ENCODE peak calls at places on chromosomes 2 and 18, in nine cellular contexts. D, F, R, E, A, U, O, M and V are unnamed samples.

GRCh38 chr2:227789803-227790202 is 23.8 kb upstream of the CCL20 start:
- DNase-seq in O (no peak), F (peak; percentile 58), E (no peak), U (no peak), R (no peak), D (peak; percentile 56), M (peak; percentile 27), A (no peak), V (no peak)

GRCh38 chr18:13191779-13192178 is 26.8 kb upstream of the LDLRAD4 start:
- DNase-seq in E (no peak), U (no peak), A (no peak), F (no peak), R (no peak), O (peak; percentile 60), M (no peak), D (no peak), V (no peak)

GRCh38 chr18:76365561-76365960 is 129.5 kb downstream of the ZNF516 start:
- DNase-seq in A (no peak), U (no peak), R (no peak), O (no peak), D (no peak), F (no peak), M (no peak), E (no peak), V (no peak)

GRCh38 chr2:213202006-213202405 is 50.6 kb upstream of the IKZF2 start:
- DNase-seq in D (no peak), A (no peak), U (no peak), F (peak; percentile 39), E (no peak), M (no peak), R (no peak), O (no peak), V (no peak)

GRCh38 chr18:62637807-62638687 is 77.3 kb upstream of the PHLPP1 start:
- DNase-seq in A (peak; percentile 41), M (peak; percentile 51), R (peak; percentile 62), F (no peak), O (peak; percentile 75), U (no peak), D (peak; percentile 32), E (peak; percentile 61), V (no peak)

GRCh38 chr2:40584432-40584831 is 132.5 kb upstream of the SLC8A1 start:
- DNase-seq in F (no peak), O (no peak), M (no peak), U (no peak), E (no peak), R (no peak), D (peak; percentile 78), A (no peak), V (no peak)

GRCh38 chr2:231877533-231878456 is 48.4 kb downstream of the NPPC start:
- DNase-seq in U (no peak), M (peak; percentile 68), A (no peak), R (no peak), E (no peak), O (peak; percentile 41), D (no peak), F (peak; percentile 53), V (peak; percentile 69)

GRCh38 chr2:136238552-136239346 is 120.8 kb upstream of the CXCR4 start:
- DNase-seq in U (peak; percentile 6), R (no peak), D (peak; percentile 78), E (peak; percentile 41), O (no peak), A (peak; percentile 72), M (peak; percentile 62), F (peak; percentile 65), V (no peak)

GRCh38 chr2:110874565-110875383 is 142.4 kb downstream of the ACOXL start:
- DNase-seq in U (no peak), M (no peak), R (no peak), A (no peak), E (no peak), F (no peak), D (no peak), O (no peak), V (no peak)

GRCh38 chr2:220335591-220335915 is 708.1 kb downstream of the SLC4A3 start:
- DNase-seq in D (no peak), O (no peak), A (no peak), R (no peak), U (no peak), F (no peak), E (no peak), M (no peak), V (no peak)

GRCh38 chr2:235492850-235493344 is 946 bp upstream of the AGAP1 start:
- DNase-seq in R (peak; percentile 57), M (no peak), A (no peak), E (no peak), U (no peak), D (no peak), F (peak; percentile 17), O (peak; percentile 37), V (no peak)

GRCh38 chr18:46275370-46275769 is 171.2 kb downstream of the HAUS1 start:
- DNase-seq in R (no peak), E (no peak), D (no peak), A (no peak), F (no peak), U (no peak), M (no peak), O (no peak), V (no peak)

GRCh38 chr2:16245481-16246054 is 305.2 kb downstream of the MYCN start:
- DNase-seq in E (no peak), O (no peak), U (no peak), M (no peak), R (no peak), A (no peak), F (no peak), D (no peak), V (no peak)

GRCh38 chr2:149021761-149022160 is 16.7 kb upstream of the LYPD6B start:
- DNase-seq in A (no peak), O (no peak), E (no peak), D (no peak), F (no peak), M (no peak), R (no peak), U (no peak), V (no peak)

GRCh38 chr2:99615247-99615771 is 125.5 kb upstream of the REV1 start:
- DNase-seq in O (peak; percentile 55), D (peak; percentile 18), E (no peak), M (peak; percentile 5), A (no peak), F (no peak), R (no peak), U (no peak), V (no peak)